ENCODE peak calls at places on chromosomes 1 and 21, in nine cellular contexts. One of them, this sample, is unnamed.

GRCh38 chr1:47591801-47592200 is 154.0 kb downstream of the FOXD2 start:
- DNase-seq in lower lobe of right lung: no peak
- DNase-seq in dorsolateral prefrontal cortex: no peak
- DNase-seq in GM13977: no peak
- DNase-seq in Calu3: no peak
- DNase-seq in progenitor cell of endocrine pancreas: no peak
- DNase-seq in nephron progenitor cell: no peak
- DNase-seq in IMR-90: no peak
- DNase-seq in neural progenitor cell: no peak
- DNase-seq in this sample: no peak

GRCh38 chr1:199463521-199464127 is 563.9 kb upstream of the NR5A2 start:
- DNase-seq in neural progenitor cell: peak; percentile 80
- DNase-seq in Calu3: peak; percentile 77
- DNase-seq in lower lobe of right lung: no peak
- DNase-seq in IMR-90: peak; percentile 82
- DNase-seq in GM13977: peak; percentile 6
- DNase-seq in progenitor cell of endocrine pancreas: no peak
- DNase-seq in dorsolateral prefrontal cortex: no peak
- DNase-seq in nephron progenitor cell: peak; percentile 5
- DNase-seq in this sample: peak; percentile 7

GRCh38 chr1:53381790-53382401 is 54.0 kb upstream of the LRP8 start:
- DNase-seq in IMR-90: peak; percentile 77
- DNase-seq in Calu3: peak; percentile 22
- DNase-seq in lower lobe of right lung: peak; percentile 4
- DNase-seq in progenitor cell of endocrine pancreas: no peak
- DNase-seq in nephron progenitor cell: no peak
- DNase-seq in neural progenitor cell: no peak
- DNase-seq in GM13977: no peak
- DNase-seq in dorsolateral prefrontal cortex: no peak
- DNase-seq in this sample: no peak

GRCh38 chr1:26404641-26405040 is 6.0 kb upstream of the LIN28A start:
- DNase-seq in nephron progenitor cell: no peak
- DNase-seq in progenitor cell of endocrine pancreas: no peak
- DNase-seq in Calu3: no peak
- DNase-seq in GM13977: no peak
- DNase-seq in IMR-90: peak; percentile 31
- DNase-seq in dorsolateral prefrontal cortex: no peak
- DNase-seq in lower lobe of right lung: no peak
- DNase-seq in neural progenitor cell: no peak
- DNase-seq in this sample: no peak

GRCh38 chr21:41641821-41642368 is 125.0 kb downstream of the RIPK4 start:
- DNase-seq in nephron progenitor cell: no peak
- DNase-seq in dorsolateral prefrontal cortex: peak; percentile 58
- DNase-seq in lower lobe of right lung: no peak
- DNase-seq in neural progenitor cell: peak; percentile 24
- DNase-seq in Calu3: peak; percentile 72
- DNase-seq in GM13977: no peak
- DNase-seq in progenitor cell of endocrine pancreas: no peak
- DNase-seq in IMR-90: peak; percentile 94
- DNase-seq in this sample: no peak

GRCh38 chr1:208534604-208534907 is 290.4 kb upstream of the PLXNA2 start:
- DNase-seq in nephron progenitor cell: no peak
- DNase-seq in IMR-90: no peak
- DNase-seq in neural progenitor cell: no peak
- DNase-seq in GM13977: no peak
- DNase-seq in Calu3: no peak
- DNase-seq in progenitor cell of endocrine pancreas: no peak
- DNase-seq in lower lobe of right lung: no peak
- DNase-seq in dorsolateral prefrontal cortex: no peak
- DNase-seq in this sample: no peak

GRCh38 chr21:36211660-36212512 is 55.3 kb downstream of the DOP1B start:
- DNase-seq in neural progenitor cell: no peak
- DNase-seq in Calu3: no peak
- DNase-seq in progenitor cell of endocrine pancreas: no peak
- DNase-seq in nephron progenitor cell: no peak
- DNase-seq in dorsolateral prefrontal cortex: no peak
- DNase-seq in IMR-90: peak; percentile 93
- DNase-seq in GM13977: no peak
- DNase-seq in lower lobe of right lung: no peak
- DNase-seq in this sample: no peak

GRCh38 chr1:36911631-36912364 is 122.5 kb downstream of the GRIK3 start:
- DNase-seq in dorsolateral prefrontal cortex: no peak
- DNase-seq in neural progenitor cell: no peak
- DNase-seq in progenitor cell of endocrine pancreas: no peak
- DNase-seq in Calu3: no peak
- DNase-seq in IMR-90: no peak
- DNase-seq in GM13977: no peak
- DNase-seq in lower lobe of right lung: no peak
- DNase-seq in nephron progenitor cell: no peak
- DNase-seq in this sample: no peak

GRCh38 chr1:7610106-7610731 is 160.9 kb upstream of the VAMP3 start:
- DNase-seq in IMR-90: no peak
- DNase-seq in Calu3: no peak
- DNase-seq in nephron progenitor cell: peak; percentile 1
- DNase-seq in dorsolateral prefrontal cortex: no peak
- DNase-seq in GM13977: no peak
- DNase-seq in neural progenitor cell: no peak
- DNase-seq in lower lobe of right lung: no peak
- DNase-seq in progenitor cell of endocrine pancreas: no peak
- DNase-seq in this sample: no peak

GRCh38 chr1:202130275-202130646 is 7.5 kb downstream of the GPR37L1 start:
- DNase-seq in IMR-90: no peak
- DNase-seq in lower lobe of right lung: no peak
- DNase-seq in GM13977: no peak
- DNase-seq in Calu3: no peak
- DNase-seq in neural progenitor cell: peak; percentile 16
- DNase-seq in dorsolateral prefrontal cortex: peak; percentile 92
- DNase-seq in nephron progenitor cell: no peak
- DNase-seq in progenitor cell of endocrine pancreas: no peak
- DNase-seq in this sample: no peak

GRCh38 chr1:205663286-205663994 is 16.9 kb downstream of the SLC45A3 start:
- DNase-seq in lower lobe of right lung: no peak
- DNase-seq in Calu3: no peak
- DNase-seq in nephron progenitor cell: no peak
- DNase-seq in dorsolateral prefrontal cortex: no peak
- DNase-seq in progenitor cell of endocrine pancreas: no peak
- DNase-seq in neural progenitor cell: no peak
- DNase-seq in IMR-90: no peak
- DNase-seq in GM13977: peak; percentile 5
- DNase-seq in this sample: no peak

GRCh38 chr1:111847519-111847918 is 91.8 kb downstream of the DDX20 start:
- DNase-seq in dorsolateral prefrontal cortex: no peak
- DNase-seq in nephron progenitor cell: no peak
- DNase-seq in Calu3: no peak
- DNase-seq in IMR-90: no peak
- DNase-seq in GM13977: no peak
- DNase-seq in progenitor cell of endocrine pancreas: no peak
- DNase-seq in neural progenitor cell: no peak
- DNase-seq in lower lobe of right lung: no peak
- DNase-seq in this sample: no peak

GRCh38 chr1:147627435-147628110 is 42.8 kb downstream of the ACP6 start:
- DNase-seq in progenitor cell of endocrine pancreas: peak; percentile 34
- DNase-seq in nephron progenitor cell: peak; percentile 51
- DNase-seq in Calu3: peak; percentile 74
- DNase-seq in dorsolateral prefrontal cortex: no peak
- DNase-seq in GM13977: peak; percentile 82
- DNase-seq in IMR-90: peak; percentile 44
- DNase-seq in neural progenitor cell: peak; percentile 60
- DNase-seq in lower lobe of right lung: peak; percentile 75
- DNase-seq in this sample: peak; percentile 73

GRCh38 chr1:175155936-175156335 is 36.6 kb downstream of the KIAA0040 start:
- DNase-seq in dorsolateral prefrontal cortex: no peak
- DNase-seq in progenitor cell of endocrine pancreas: no peak
- DNase-seq in neural progenitor cell: no peak
- DNase-seq in GM13977: no peak
- DNase-seq in nephron progenitor cell: no peak
- DNase-seq in IMR-90: no peak
- DNase-seq in lower lobe of right lung: no peak
- DNase-seq in Calu3: no peak
- DNase-seq in this sample: no peak
- TF ChIP-seq CTCF in dorsolateral prefrontal cortex: no peak
- TF ChIP-seq CTCF in progenitor cell of endocrine pancreas: no peak
- TF ChIP-seq CTCF in neural progenitor cell: no peak
- TF ChIP-seq CTCF in GM13977: no peak
- TF ChIP-seq CTCF in nephron progenitor cell: no peak
- TF ChIP-seq CTCF in IMR-90: no peak
- TF ChIP-seq CTCF in lower lobe of right lung: no peak
- TF ChIP-seq CTCF in Calu3: no peak
- TF ChIP-seq CTCF in this sample: no peak

DNA sequence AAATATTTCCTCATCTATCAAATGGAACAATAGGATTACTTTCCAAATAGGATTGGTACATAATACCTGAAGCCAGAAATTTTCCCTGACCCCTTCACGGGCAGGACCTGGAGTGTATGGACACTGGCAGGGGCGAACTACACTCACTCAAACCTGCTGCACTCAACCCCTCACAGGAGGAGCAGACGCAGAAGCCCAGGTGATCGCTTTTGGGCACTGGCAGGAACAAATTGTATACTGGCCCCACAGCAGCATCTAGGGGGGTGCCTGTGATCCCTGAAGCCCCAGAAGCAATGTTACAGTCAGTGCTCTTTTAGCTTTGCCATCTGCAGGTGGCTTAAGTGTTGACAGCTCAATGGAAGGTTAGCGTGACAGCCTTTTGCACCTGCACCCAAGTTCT is 199.1 kb upstream of the NEGR1 start:
- DNase-seq in nephron progenitor cell: no peak
- DNase-seq in GM13977: no peak
- DNase-seq in IMR-90: no peak
- DNase-seq in lower lobe of right lung: no peak
- DNase-seq in Calu3: no peak
- DNase-seq in dorsolateral prefrontal cortex: no peak
- DNase-seq in neural progenitor cell: no peak
- DNase-seq in progenitor cell of endocrine pancreas: no peak
- DNase-seq in this sample: no peak
- TF ChIP-seq CTCF in nephron progenitor cell: no peak
- TF ChIP-seq CTCF in GM13977: no peak
- TF ChIP-seq CTCF in IMR-90: no peak
- TF ChIP-seq CTCF in lower lobe of right lung: no peak
- TF ChIP-seq CTCF in Calu3: no peak
- TF ChIP-seq CTCF in dorsolateral prefrontal cortex: no peak
- TF ChIP-seq CTCF in neural progenitor cell: no peak
- TF ChIP-seq CTCF in progenitor cell of endocrine pancreas: no peak
- TF ChIP-seq CTCF in this sample: no peak

GRCh38 chr1:171655215-171656116 is 3.0 kb upstream of the MYOC start:
- DNase-seq in nephron progenitor cell: peak; percentile 80
- DNase-seq in progenitor cell of endocrine pancreas: no peak
- DNase-seq in dorsolateral prefrontal cortex: no peak
- DNase-seq in Calu3: peak; percentile 50
- DNase-seq in GM13977: peak; percentile 67
- DNase-seq in neural progenitor cell: peak; percentile 83
- DNase-seq in lower lobe of right lung: peak; percentile 64
- DNase-seq in IMR-90: peak; percentile 48
- DNase-seq in this sample: peak; percentile 74
- TF ChIP-seq CTCF in nephron progenitor cell: peak; percentile 63
- TF ChIP-seq CTCF in progenitor cell of endocrine pancreas: peak; percentile 59
- TF ChIP-seq CTCF in dorsolateral prefrontal cortex: peak; percentile 15
- TF ChIP-seq CTCF in Calu3: peak; percentile 58
- TF ChIP-seq CTCF in GM13977: peak; percentile 86
- TF ChIP-seq CTCF in neural progenitor cell: peak; percentile 83
- TF ChIP-seq CTCF in lower lobe of right lung: peak; percentile 71
- TF ChIP-seq CTCF in IMR-90: peak; percentile 58
- TF ChIP-seq CTCF in this sample: peak; percentile 81

DNA sequence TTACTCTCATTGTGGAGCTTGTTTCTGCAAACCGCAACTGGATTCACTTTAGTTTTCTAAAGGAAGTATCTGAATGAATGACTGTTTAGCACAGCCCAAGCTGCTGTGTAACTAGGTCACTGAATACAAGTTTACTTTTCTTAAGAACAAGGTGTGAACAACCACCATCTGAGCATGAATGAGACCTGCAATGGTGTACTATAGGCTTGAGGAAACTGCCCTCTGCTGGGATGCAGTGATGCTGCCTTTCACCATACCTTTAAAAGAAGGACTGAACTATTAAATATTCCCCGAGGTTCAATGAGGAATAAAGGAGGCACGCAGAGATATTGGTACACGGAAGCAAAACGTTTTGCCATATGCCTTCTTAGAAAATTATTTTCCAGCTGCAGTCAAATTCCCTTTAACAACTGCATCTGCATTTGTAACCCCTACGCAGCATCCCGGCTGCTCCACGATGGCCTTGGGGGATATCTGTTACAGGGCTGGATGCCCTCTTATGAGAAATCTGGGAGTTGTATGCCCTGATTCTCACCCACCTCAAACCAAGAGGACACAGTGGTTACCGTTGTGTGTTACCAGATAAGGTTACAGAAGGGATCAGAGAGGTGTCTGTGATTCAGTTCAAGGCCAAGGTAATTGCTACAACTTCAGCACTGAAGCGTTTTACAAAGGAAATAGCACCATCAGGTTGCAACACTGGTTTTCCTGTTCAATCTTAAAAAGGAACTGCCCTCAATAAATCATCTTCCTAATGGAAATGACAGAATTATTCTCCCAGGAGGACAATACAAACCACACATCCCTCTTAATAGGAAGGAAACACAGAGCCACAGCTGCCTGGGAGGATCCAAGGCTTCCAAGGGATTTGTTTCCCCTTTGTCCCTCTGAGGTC is 470.5 kb downstream of the LTN1 start:
- DNase-seq in nephron progenitor cell: no peak
- DNase-seq in neural progenitor cell: peak; percentile 33
- DNase-seq in Calu3: peak; percentile 17
- DNase-seq in GM13977: no peak
- DNase-seq in lower lobe of right lung: no peak
- DNase-seq in progenitor cell of endocrine pancreas: no peak
- DNase-seq in IMR-90: peak; percentile 79
- DNase-seq in dorsolateral prefrontal cortex: no peak
- DNase-seq in this sample: no peak
- TF ChIP-seq CTCF in nephron progenitor cell: no peak
- TF ChIP-seq CTCF in neural progenitor cell: peak; percentile 44
- TF ChIP-seq CTCF in Calu3: peak; percentile 16
- TF ChIP-seq CTCF in GM13977: peak; percentile 23
- TF ChIP-seq CTCF in lower lobe of right lung: peak; percentile 22
- TF ChIP-seq CTCF in progenitor cell of endocrine pancreas: peak; percentile 44
- TF ChIP-seq CTCF in IMR-90: peak; percentile 71
- TF ChIP-seq CTCF in dorsolateral prefrontal cortex: no peak
- TF ChIP-seq CTCF in this sample: peak; percentile 22

DNA sequence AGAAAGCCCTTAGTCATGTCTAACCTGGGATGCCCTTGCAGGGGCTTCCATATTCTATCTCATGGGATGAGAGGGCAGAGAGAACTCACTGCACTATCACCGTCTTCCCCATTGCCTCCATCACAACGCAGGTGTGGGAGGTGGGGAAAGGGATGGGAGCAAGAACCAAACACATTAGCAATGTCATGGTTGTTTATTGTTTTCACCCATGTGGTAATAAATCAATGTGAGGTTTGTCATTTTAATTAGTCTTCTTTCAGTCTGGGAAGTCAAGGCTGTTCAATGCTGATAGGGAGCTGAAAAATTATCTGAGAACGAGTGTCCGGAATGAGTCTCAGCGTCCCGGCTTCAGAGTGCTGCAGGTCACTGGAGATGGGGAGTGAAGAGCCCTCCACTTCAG is 268.5 kb downstream of the DUSP10 start:
- DNase-seq in neural progenitor cell: no peak
- DNase-seq in lower lobe of right lung: no peak
- DNase-seq in progenitor cell of endocrine pancreas: no peak
- DNase-seq in Calu3: no peak
- DNase-seq in dorsolateral prefrontal cortex: no peak
- DNase-seq in nephron progenitor cell: no peak
- DNase-seq in GM13977: no peak
- DNase-seq in IMR-90: no peak
- DNase-seq in this sample: no peak
- TF ChIP-seq CTCF in neural progenitor cell: no peak
- TF ChIP-seq CTCF in lower lobe of right lung: no peak
- TF ChIP-seq CTCF in progenitor cell of endocrine pancreas: no peak
- TF ChIP-seq CTCF in Calu3: no peak
- TF ChIP-seq CTCF in dorsolateral prefrontal cortex: no peak
- TF ChIP-seq CTCF in nephron progenitor cell: no peak
- TF ChIP-seq CTCF in GM13977: no peak
- TF ChIP-seq CTCF in IMR-90: no peak
- TF ChIP-seq CTCF in this sample: no peak

This sample was measured in GM20000.